ENCODE peak calls at places on chromosomes 3 and 15, in six cellular contexts. One of them, this sample, is unnamed.

GRCh38 chr3:129834580-129834979 is 58.9 kb downstream of the TMCC1 start:
- DNase-seq in IMR-90: no peak
- DNase-seq in A549: no peak
- DNase-seq in GM12878: no peak
- DNase-seq in SK-N-SH: no peak
- DNase-seq in HepG2: no peak
- DNase-seq in this sample: no peak

GRCh38 chr3:76024640-76025039 is 239.3 kb upstream of the ZNF717 start:
- DNase-seq in IMR-90: peak; percentile 59
- DNase-seq in A549: peak; percentile 5
- DNase-seq in GM12878: no peak
- DNase-seq in SK-N-SH: peak; percentile 10
- DNase-seq in HepG2: peak; percentile 3
- DNase-seq in this sample: no peak

GRCh38 chr3:41688595-41689380 is 273.1 kb downstream of the ULK4 start:
- DNase-seq in IMR-90: peak; percentile 78
- DNase-seq in A549: peak; percentile 45
- DNase-seq in GM12878: no peak
- DNase-seq in SK-N-SH: no peak
- DNase-seq in HepG2: peak; percentile 31
- DNase-seq in this sample: no peak

GRCh38 chr15:66489179-66489791 is 8.3 kb downstream of the SNAPC5 start:
- DNase-seq in IMR-90: no peak
- DNase-seq in A549: no peak
- DNase-seq in GM12878: no peak
- DNase-seq in SK-N-SH: no peak
- DNase-seq in HepG2: no peak
- DNase-seq in this sample: no peak

GRCh38 chr15:73244333-73244732 is 124.4 kb downstream of the HCN4 start:
- DNase-seq in IMR-90: no peak
- DNase-seq in A549: peak; percentile 54
- DNase-seq in GM12878: no peak
- DNase-seq in SK-N-SH: peak; percentile 10
- DNase-seq in HepG2: peak; percentile 31
- DNase-seq in this sample: peak; percentile 28

GRCh38 chr3:12875857-12876451 is 34.6 kb upstream of the RPL32 start:
- DNase-seq in IMR-90: no peak
- DNase-seq in A549: no peak
- DNase-seq in GM12878: no peak
- DNase-seq in SK-N-SH: peak; percentile 93
- DNase-seq in HepG2: no peak
- DNase-seq in this sample: peak; percentile 86

GRCh38 chr3:168417016-168417415 is 321.3 kb upstream of the GOLIM4 start:
- DNase-seq in IMR-90: no peak
- DNase-seq in A549: no peak
- DNase-seq in GM12878: no peak
- DNase-seq in SK-N-SH: no peak
- DNase-seq in HepG2: no peak
- DNase-seq in this sample: no peak

GRCh38 chr3:149010504-149010951 is 19.2 kb downstream of the GYG1 start:
- DNase-seq in IMR-90: peak; percentile 87
- DNase-seq in A549: no peak
- DNase-seq in GM12878: no peak
- DNase-seq in SK-N-SH: no peak
- DNase-seq in HepG2: peak; percentile 95
- DNase-seq in this sample: no peak

GRCh38 chr3:52030725-52031330 is 25.5 kb downstream of the DUSP7 start:
- DNase-seq in IMR-90: no peak
- DNase-seq in A549: no peak
- DNase-seq in GM12878: no peak
- DNase-seq in SK-N-SH: peak; percentile 81
- DNase-seq in HepG2: no peak
- DNase-seq in this sample: no peak

GRCh38 chr15:39429898-39430357 is 151.0 kb upstream of the THBS1 start:
- DNase-seq in IMR-90: peak; percentile 95
- DNase-seq in A549: peak; percentile 24
- DNase-seq in GM12878: no peak
- DNase-seq in SK-N-SH: no peak
- DNase-seq in HepG2: peak; percentile 20
- DNase-seq in this sample: no peak

GRCh38 chr3:139326131-139326530 is 17.7 kb upstream of the MRPS22 start:
- DNase-seq in IMR-90: no peak
- DNase-seq in A549: no peak
- DNase-seq in GM12878: no peak
- DNase-seq in SK-N-SH: no peak
- DNase-seq in HepG2: no peak
- DNase-seq in this sample: no peak

GRCh38 chr15:80967451-80967850 is 22.2 kb downstream of the MESD start:
- DNase-seq in IMR-90: peak; percentile 76
- DNase-seq in A549: no peak
- DNase-seq in GM12878: no peak
- DNase-seq in SK-N-SH: no peak
- DNase-seq in HepG2: peak; percentile 28
- DNase-seq in this sample: no peak

GRCh38 chr3:149339931-149340309 is 6.5 kb upstream of the TM4SF18 start:
- DNase-seq in IMR-90: peak; percentile 97
- DNase-seq in A549: peak; percentile 98
- DNase-seq in GM12878: no peak
- DNase-seq in SK-N-SH: no peak
- DNase-seq in HepG2: peak; percentile 77
- DNase-seq in this sample: no peak

GRCh38 chr3:190105876-190106275 is 14.8 kb downstream of the P3H2 start:
- DNase-seq in IMR-90: no peak
- DNase-seq in A549: no peak
- DNase-seq in GM12878: no peak
- DNase-seq in SK-N-SH: no peak
- DNase-seq in HepG2: no peak
- DNase-seq in this sample: no peak

GRCh38 chr3:120425877-120426276 is 24.9 kb downstream of the FSTL1 start:
- DNase-seq in IMR-90: peak; percentile 91
- DNase-seq in A549: no peak
- DNase-seq in GM12878: no peak
- DNase-seq in SK-N-SH: peak; percentile 26
- DNase-seq in HepG2: no peak
- DNase-seq in this sample: no peak

GRCh38 chr3:99883138-99883461 is 65.4 kb downstream of the CMSS1 start:
- DNase-seq in IMR-90: no peak
- DNase-seq in A549: no peak
- DNase-seq in GM12878: no peak
- DNase-seq in SK-N-SH: no peak
- DNase-seq in HepG2: no peak
- DNase-seq in this sample: no peak

GRCh38 chr3:197219627-197220026 is 78.8 kb downstream of the DLG1 start:
- DNase-seq in IMR-90: no peak
- DNase-seq in A549: no peak
- DNase-seq in GM12878: no peak
- DNase-seq in SK-N-SH: no peak
- DNase-seq in HepG2: no peak
- DNase-seq in this sample: no peak

GRCh38 chr3:107699682-107700081 is 176.9 kb downstream of the BBX start:
- DNase-seq in IMR-90: peak; percentile 43
- DNase-seq in A549: no peak
- DNase-seq in GM12878: no peak
- DNase-seq in SK-N-SH: no peak
- DNase-seq in HepG2: no peak
- DNase-seq in this sample: no peak

GRCh38 chr3:57127849-57128566 is 37.1 kb downstream of the IL17RD start:
- DNase-seq in IMR-90: no peak
- DNase-seq in A549: no peak
- DNase-seq in GM12878: no peak
- DNase-seq in SK-N-SH: peak; percentile 74
- DNase-seq in HepG2: no peak
- DNase-seq in this sample: no peak

GRCh38 chr15:58627706-58628105 is 121.8 kb downstream of the ADAM10 start:
- DNase-seq in IMR-90: no peak
- DNase-seq in A549: no peak
- DNase-seq in GM12878: no peak
- DNase-seq in SK-N-SH: no peak
- DNase-seq in HepG2: no peak
- DNase-seq in this sample: no peak

GRCh38 chr15:70172124-70172523 is 74.4 kb upstream of the TLE3 start:
- DNase-seq in IMR-90: no peak
- DNase-seq in A549: no peak
- DNase-seq in GM12878: no peak
- DNase-seq in SK-N-SH: no peak
- DNase-seq in HepG2: no peak
- DNase-seq in this sample: no peak

DNA sequence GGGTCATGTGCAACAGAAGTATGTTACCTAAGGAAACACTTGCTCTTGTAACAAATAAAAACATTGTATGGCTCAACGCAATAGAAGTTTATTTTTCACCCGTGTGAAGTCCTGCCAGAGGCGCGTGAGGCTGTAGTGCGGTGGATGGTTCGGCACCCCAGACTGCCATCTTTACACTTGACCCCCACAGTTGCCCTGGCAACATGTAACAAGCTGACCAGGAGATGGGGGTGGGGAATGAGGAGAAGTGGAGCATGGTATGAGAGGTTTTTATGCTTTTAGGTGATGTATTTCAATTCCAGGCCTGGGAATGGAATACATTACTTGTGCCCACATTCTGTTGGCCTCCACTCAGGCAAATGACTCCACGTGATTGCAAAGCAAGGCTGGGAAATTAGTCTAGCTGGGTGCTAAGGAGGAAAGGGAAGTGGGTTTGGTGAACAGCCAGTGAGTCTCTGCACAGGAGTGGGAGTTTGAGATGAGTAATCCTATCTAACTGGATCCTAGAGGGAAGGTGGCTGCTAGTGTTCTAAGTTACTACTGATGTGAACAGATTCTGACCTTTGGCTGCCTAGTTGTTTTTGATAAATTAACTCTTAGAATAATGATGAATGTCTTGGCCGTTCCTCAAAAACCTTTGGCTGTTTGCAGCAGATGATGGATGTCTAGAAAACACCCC is 33.8 kb upstream of the GREM1 start:
- DNase-seq in IMR-90: peak; percentile 95
- DNase-seq in A549: peak; percentile 30
- DNase-seq in GM12878: no peak
- DNase-seq in SK-N-SH: no peak
- DNase-seq in HepG2: no peak
- DNase-seq in this sample: no peak
- TF ChIP-seq SMC3 in IMR-90: no peak
- TF ChIP-seq SMC3 in A549: no peak
- TF ChIP-seq SMC3 in GM12878: no peak
- TF ChIP-seq SMC3 in SK-N-SH: no peak
- TF ChIP-seq SMC3 in HepG2: no peak
- TF ChIP-seq SMC3 in this sample: no peak

GRCh38 chr3:40190056-40190455 is 119.5 kb upstream of the EIF1B start:
- DNase-seq in IMR-90: no peak
- DNase-seq in A549: no peak
- DNase-seq in GM12878: no peak
- DNase-seq in SK-N-SH: no peak
- DNase-seq in HepG2: no peak
- DNase-seq in this sample: no peak

GRCh38 chr3:40189118-40189517 is 120.4 kb upstream of the EIF1B start:
- DNase-seq in IMR-90: no peak
- DNase-seq in A549: no peak
- DNase-seq in GM12878: no peak
- DNase-seq in SK-N-SH: no peak
- DNase-seq in HepG2: no peak
- DNase-seq in this sample: no peak

GRCh38 chr3:40191251-40191650 is 118.3 kb upstream of the EIF1B start:
- DNase-seq in IMR-90: no peak
- DNase-seq in A549: no peak
- DNase-seq in GM12878: no peak
- DNase-seq in SK-N-SH: no peak
- DNase-seq in HepG2: no peak
- DNase-seq in this sample: no peak

GRCh38 chr3:40192628-40193027 is 116.9 kb upstream of the EIF1B start:
- DNase-seq in IMR-90: no peak
- DNase-seq in A549: peak; percentile 5
- DNase-seq in GM12878: no peak
- DNase-seq in SK-N-SH: no peak
- DNase-seq in HepG2: no peak
- DNase-seq in this sample: peak; percentile 57

DNA sequence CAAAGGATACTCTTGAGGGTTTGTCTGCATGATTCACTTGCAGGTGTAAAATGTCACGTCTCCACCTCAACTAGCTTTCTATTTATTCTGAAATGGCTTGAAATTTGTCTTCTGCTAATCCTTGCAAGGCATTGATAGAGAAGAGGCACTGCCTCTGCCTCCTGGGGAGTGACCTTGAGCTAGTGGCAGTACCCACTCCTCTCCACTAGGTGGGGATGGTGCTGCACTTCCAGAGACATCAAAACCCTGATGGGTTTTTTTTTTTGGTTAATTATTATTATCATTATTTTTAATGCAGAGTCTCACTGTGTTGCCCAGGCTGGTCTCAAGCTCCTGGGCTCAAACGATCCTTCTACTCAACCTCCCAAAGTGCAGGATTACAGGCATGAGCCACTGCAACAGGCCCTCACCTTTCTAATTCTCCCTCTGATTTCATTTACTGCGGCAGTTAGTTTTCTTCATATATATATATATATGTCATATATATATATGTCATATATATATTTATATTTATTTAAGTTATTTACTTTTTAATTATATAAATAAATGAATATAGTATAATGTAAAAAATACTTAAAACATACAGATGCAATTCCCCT is 117.6 kb upstream of the EIF1B start:
- DNase-seq in IMR-90: peak; percentile 51
- DNase-seq in A549: peak; percentile 41
- DNase-seq in GM12878: no peak
- DNase-seq in SK-N-SH: peak; percentile 71
- DNase-seq in HepG2: peak; percentile 33
- DNase-seq in this sample: peak; percentile 83
- TF ChIP-seq SMC3 in IMR-90: peak; percentile 85
- TF ChIP-seq SMC3 in A549: peak; percentile 49
- TF ChIP-seq SMC3 in GM12878: peak; percentile 79
- TF ChIP-seq SMC3 in SK-N-SH: peak; percentile 89
- TF ChIP-seq SMC3 in HepG2: peak; percentile 81
- TF ChIP-seq SMC3 in this sample: peak; percentile 95

GRCh38 chr3:14453841-14454630 is 51.6 kb downstream of the SLC6A6 start:
- DNase-seq in IMR-90: no peak
- DNase-seq in A549: no peak
- DNase-seq in GM12878: no peak
- DNase-seq in SK-N-SH: no peak
- DNase-seq in HepG2: no peak
- DNase-seq in this sample: no peak

GRCh38 chr3:14450922-14451606 is 48.7 kb downstream of the SLC6A6 start:
- DNase-seq in IMR-90: no peak
- DNase-seq in A549: no peak
- DNase-seq in GM12878: no peak
- DNase-seq in SK-N-SH: no peak
- DNase-seq in HepG2: no peak
- DNase-seq in this sample: no peak

GRCh38 chr3:14451844-14452533 is 49.6 kb downstream of the SLC6A6 start:
- DNase-seq in IMR-90: peak; percentile 98
- DNase-seq in A549: peak; percentile 93
- DNase-seq in GM12878: no peak
- DNase-seq in SK-N-SH: no peak
- DNase-seq in HepG2: peak; percentile 76
- DNase-seq in this sample: peak; percentile 24

GRCh38 chr3:14453368-14453710 is 50.9 kb downstream of the SLC6A6 start:
- DNase-seq in IMR-90: no peak
- DNase-seq in A549: no peak
- DNase-seq in GM12878: no peak
- DNase-seq in SK-N-SH: no peak
- DNase-seq in HepG2: no peak
- DNase-seq in this sample: no peak

GRCh38 chr3:14452676-14453367 is 50.4 kb downstream of the SLC6A6 start:
- DNase-seq in IMR-90: peak; percentile 98
- DNase-seq in A549: peak; percentile 88
- DNase-seq in GM12878: no peak
- DNase-seq in SK-N-SH: no peak
- DNase-seq in HepG2: no peak
- DNase-seq in this sample: no peak
- TF ChIP-seq SMC3 in IMR-90: peak; percentile 20
- TF ChIP-seq SMC3 in A549: peak; percentile 25
- TF ChIP-seq SMC3 in GM12878: no peak
- TF ChIP-seq SMC3 in SK-N-SH: no peak
- TF ChIP-seq SMC3 in HepG2: no peak
- TF ChIP-seq SMC3 in this sample: no peak

GRCh38 chr15:61205427-61205826 is 23.7 kb downstream of the RORA start:
- DNase-seq in IMR-90: no peak
- DNase-seq in A549: no peak
- DNase-seq in GM12878: no peak
- DNase-seq in SK-N-SH: no peak
- DNase-seq in HepG2: no peak
- DNase-seq in this sample: no peak
- TF ChIP-seq SMC3 in IMR-90: no peak
- TF ChIP-seq SMC3 in A549: no peak
- TF ChIP-seq SMC3 in GM12878: no peak
- TF ChIP-seq SMC3 in SK-N-SH: no peak
- TF ChIP-seq SMC3 in HepG2: no peak
- TF ChIP-seq SMC3 in this sample: no peak

This sample was measured in K562.